ENCODE peak calls at places on chromosome 1, in five cellular contexts. B is cardiac fibroblast; I is epithelial cell of prostate; R is T-helper 2 cell treated with Interferon-gamma antibody and Interleukin-4, amounts not matched to agents 5 μg/mL and 100 μg/mL, for 36 hours; X is Panc1. T is an unnamed sample.

GRCh38 chr1:205594846-205595245 is 37.0 kb downstream of the ELK4 start:
- DNase-seq in B (no peak), R (no peak), I (no peak), X (no peak), T (no peak)

GRCh38 chr1:11294951-11295350 is 22.0 kb downstream of the UBIAD1 start:
- DNase-seq in R (no peak), B (no peak), I (no peak), X (no peak), T (no peak)

GRCh38 chr1:8377382-8377928 is 59.5 kb downstream of the SLC45A1 start:
- DNase-seq in I (no peak), R (no peak), B (no peak), X (no peak), T (no peak)

GRCh38 chr1:233277637-233278413 is 17.7 kb downstream of the PCNX2 start:
- DNase-seq in R (no peak), B (no peak), X (no peak), I (no peak), T (no peak)

GRCh38 chr1:243256590-243256989 is 749 bp downstream of the SDCCAG8 start:
- DNase-seq in I (no peak), B (no peak), X (no peak), R (no peak), T (no peak)

GRCh38 chr1:226002667-226003501 is 3.7 kb upstream of the SDE2 start:
- DNase-seq in R (no peak), X (no peak), B (peak; percentile 77), I (no peak), T (no peak)

GRCh38 chr1:19909392-19909791 is 14.0 kb downstream of the PLA2G2E start:
- DNase-seq in B (no peak), X (no peak), R (no peak), I (no peak), T (no peak)

GRCh38 chr1:94240822-94241221 is 3.4 kb upstream of the ARHGAP29 start:
- DNase-seq in X (no peak), B (no peak), I (no peak), R (no peak), T (no peak)

GRCh38 chr1:200428482-200429205 is 18.8 kb upstream of the ZNF281 start:
- DNase-seq in R (no peak), B (peak; percentile 89), I (no peak), X (no peak), T (no peak)